ENCODE peak calls at places on chromosomes 6 and 20, in five cellular contexts. S is cardiac muscle cell, Y is left ventricle myocardium inferior, N is heart right ventricle, T is prostate gland. H is an unnamed sample.
A peak's percentile ranks its signal among the peaks of the same experiment; 100 is the strongest.

GRCh38 chr6:90284745-90285481 is 11.7 kb downstream of the BACH2 start:
- DNase-seq in S (no peak), Y (no peak), N (no peak), T (no peak), H (no peak)

GRCh38 chr20:44406572-44407100 is 51.1 kb downstream of the HNF4A start:
- DNase-seq in S (no peak), Y (no peak), N (no peak), T (no peak), H (no peak)

GRCh38 chr20:39829255-39829654 is 859.8 kb downstream of the MAFB start:
- DNase-seq in S (peak; percentile 48), Y (peak; percentile 30), N (peak; percentile 18), T (no peak), H (no peak)

GRCh38 chr6:35392111-35392702 is 49.8 kb downstream of the PPARD start:
- DNase-seq in S (no peak), Y (peak; percentile 21), N (no peak), T (peak; percentile 88), H (peak; percentile 65)

GRCh38 chr20:4434681-4435080 is 287.0 kb upstream of the PRND start:
- DNase-seq in S (no peak), Y (no peak), N (no peak), T (no peak), H (no peak)

GRCh38 chr6:46526607-46527006 is 35.4 kb upstream of the RCAN2 start:
- DNase-seq in S (no peak), Y (no peak), N (no peak), T (no peak), H (no peak)

GRCh38 chr20:5557123-5557522 is 193.1 kb upstream of the SHLD1 start:
- DNase-seq in S (peak; percentile 54), Y (peak; percentile 29), N (peak; percentile 23), T (peak; percentile 16), H (no peak)

GRCh38 chr6:71080793-71081192 is 123.9 kb upstream of the B3GAT2 start:
- DNase-seq in S (peak; percentile 65), Y (no peak), N (no peak), T (no peak), H (no peak)

GRCh38 chr20:13996265-13996664 is 949 bp downstream of the MACROD2 start:
- DNase-seq in S (no peak), Y (no peak), N (no peak), T (no peak), H (no peak)

GRCh38 chr6:31568537-31568961 is 3.5 kb upstream of the LTA start:
- DNase-seq in S (no peak), Y (no peak), N (no peak), T (no peak), H (no peak)

GRCh38 chr6:119584088-119584487 is 234.5 kb upstream of the MAN1A1 start:
- DNase-seq in S (no peak), Y (no peak), N (no peak), T (no peak), H (no peak)

GRCh38 chr6:135995160-135995898 is 143.8 kb downstream of the PDE7B start:
- DNase-seq in S (peak; percentile 75), Y (no peak), N (no peak), T (no peak), H (no peak)

GRCh38 chr6:161101517-161101916 is 109.9 kb downstream of the MAP3K4 start:
- DNase-seq in S (no peak), Y (no peak), N (no peak), T (no peak), H (no peak)

GRCh38 chr6:116511424-116512131 is at the start of gene CALHM5:
- DNase-seq in S (peak; percentile 94), Y (peak; percentile 31), N (peak; percentile 43), T (no peak), H (no peak)

GRCh38 chr6:81806793-81807565 is 54.5 kb upstream of the TENT5A start:
- DNase-seq in S (no peak), Y (no peak), N (no peak), T (no peak), H (no peak)

GRCh38 chr6:87968435-87969278 is 79.0 kb upstream of the SPACA1 start:
- DNase-seq in S (peak; percentile 27), Y (no peak), N (no peak), T (peak; percentile 33), H (no peak)

GRCh38 chr20:18971121-18971520 is 157.5 kb downstream of the SCP2D1 start:
- DNase-seq in S (no peak), Y (no peak), N (no peak), T (no peak), H (no peak)

GRCh38 chr6:24766685-24767462 is 7.9 kb upstream of the GMNN start:
- DNase-seq in S (peak; percentile 56), Y (no peak), N (no peak), T (no peak), H (no peak)

GRCh38 chr20:38764563-38765355 is 16.5 kb downstream of the ACTR5 start:
- DNase-seq in S (peak; percentile 82), Y (no peak), N (no peak), T (no peak), H (peak; percentile 54)

GRCh38 chr6:116136933-116137340 is 11.0 kb upstream of the COL10A1 start:
- DNase-seq in S (peak; percentile 49), Y (no peak), N (no peak), T (no peak), H (no peak)

GRCh38 chr6:84522135-84522535 is 242.3 kb downstream of the TBX18 start:
- DNase-seq in S (peak; percentile 86), Y (no peak), N (no peak), T (no peak), H (no peak)

GRCh38 chr20:23269954-23270353 is 80.6 kb upstream of the NXT1 start:
- DNase-seq in S (peak; percentile 36), Y (no peak), N (no peak), T (no peak), H (no peak)

GRCh38 chr20:45735988-45736387 is 13.8 kb downstream of the SPINT4 start:
- DNase-seq in S (no peak), Y (no peak), N (no peak), T (no peak), H (no peak)

GRCh38 chr20:19975436-19975799 is 41.7 kb upstream of the NAA20 start:
- DNase-seq in S (peak; percentile 52), Y (peak; percentile 29), N (no peak), T (peak; percentile 48), H (no peak)

GRCh38 chr6:35583893-35584688 is 71.4 kb upstream of the TULP1 start:
- DNase-seq in S (peak; percentile 84), Y (no peak), N (no peak), T (peak; percentile 81), H (no peak)

GRCh38 chr6:73353636-73354388 is at the start of gene DPPA5:
- DNase-seq in S (no peak), Y (no peak), N (no peak), T (no peak), H (no peak)

GRCh38 chr20:12306107-12306506 is 388.4 kb downstream of the BTBD3 start:
- DNase-seq in S (peak; percentile 37), Y (no peak), N (no peak), T (no peak), H (no peak)

GRCh38 chr6:40315055-40315454 is 272.1 kb downstream of the LRFN2 start:
- DNase-seq in S (no peak), Y (no peak), N (no peak), T (no peak), H (no peak)

GRCh38 chr6:164693934-164694333 is 615.5 kb downstream of the C6orf118 start:
- DNase-seq in S (peak; percentile 70), Y (no peak), N (no peak), T (no peak), H (no peak)

GRCh38 chr6:170128346-170128745 is 162.5 kb downstream of the DLL1 start:
- DNase-seq in S (no peak), Y (no peak), N (no peak), T (no peak), H (no peak)

GRCh38 chr6:43739642-43740091 is 30.3 kb upstream of the VEGFA start:
- DNase-seq in S (no peak), Y (no peak), N (no peak), T (no peak), H (peak; percentile 37)

GRCh38 chr20:17358854-17359253 is 132.0 kb downstream of the PCSK2 start:
- DNase-seq in S (no peak), Y (no peak), N (no peak), T (no peak), H (no peak)

GRCh38 chr20:17369506-17369905 is 142.7 kb downstream of the PCSK2 start:
- DNase-seq in S (no peak), Y (no peak), N (no peak), T (no peak), H (no peak)

GRCh38 chr20:17365831-17366230 is 139.0 kb downstream of the PCSK2 start:
- DNase-seq in S (no peak), Y (no peak), N (no peak), T (no peak), H (no peak)

GRCh38 chr20:17364681-17365080 is 137.8 kb downstream of the PCSK2 start:
- DNase-seq in S (no peak), Y (no peak), N (no peak), T (no peak), H (no peak)
- H3K36me3 ChIP-seq in S (no peaks in the 10 kb centered on the region), Y (no peaks in the 10 kb centered on the region), N (no peaks in the 10 kb centered on the region), T (no peaks in the 10 kb centered on the region), H (no peaks in the 10 kb centered on the region)

DNA sequence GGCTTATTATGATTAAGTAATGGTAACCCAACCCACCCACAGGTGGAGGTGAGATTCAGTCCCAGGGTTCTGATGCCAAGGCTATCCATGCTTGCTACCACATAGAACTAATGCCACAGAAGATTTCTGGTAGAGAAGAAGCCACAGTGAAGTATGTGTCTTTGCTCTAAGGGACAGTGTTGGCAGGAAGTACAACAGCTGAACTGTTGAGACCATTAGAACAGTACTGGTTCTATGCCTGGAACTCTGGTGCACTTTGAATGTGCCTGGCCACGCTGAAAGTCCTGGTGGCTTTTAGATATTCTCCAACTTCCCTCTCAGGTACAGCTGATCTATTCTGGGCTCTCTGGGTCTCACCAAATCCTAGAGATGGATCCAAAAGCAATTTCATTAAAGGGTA is 7.8 kb downstream of the STX7 start:
- DNase-seq in S (no peak), Y (no peak), N (no peak), T (no peak), H (no peak)
- H3K36me3 ChIP-seq in S (peaks cover 3% of the 10 kb centered on the region), Y (peaks cover 30% of the 10 kb centered on the region), N (peaks cover 9% of the 10 kb centered on the region), T (no peaks in the 10 kb centered on the region), H (peaks cover 7% of the 10 kb centered on the region)

DNA sequence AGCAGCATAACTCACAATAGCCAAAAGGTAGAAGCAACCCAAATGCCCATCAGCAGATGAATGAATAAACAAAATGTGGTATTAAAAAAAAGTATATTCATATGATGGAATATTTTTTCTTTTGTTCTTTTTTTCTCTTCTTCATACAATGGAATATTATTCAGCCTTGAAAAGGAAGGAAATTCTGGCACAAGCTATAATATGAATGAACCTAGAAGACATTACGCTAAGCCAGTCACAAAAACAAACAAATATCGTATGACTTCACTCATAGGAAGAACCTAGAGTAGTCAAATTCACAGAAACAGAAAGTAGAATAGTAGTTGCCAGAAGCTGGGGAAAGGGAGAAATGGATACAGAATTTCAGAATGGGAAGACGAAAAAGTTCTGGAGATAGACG is 63.7 kb downstream of the RBL1 start:
- DNase-seq in S (no peak), Y (no peak), N (no peak), T (no peak), H (no peak)
- H3K36me3 ChIP-seq in S (peaks cover 5% of the 10 kb centered on the region), Y (peaks cover 76% of the 10 kb centered on the region), N (peaks cover 11% of the 10 kb centered on the region), T (no peaks in the 10 kb centered on the region), H (peaks cover 4% of the 10 kb centered on the region)

DNA sequence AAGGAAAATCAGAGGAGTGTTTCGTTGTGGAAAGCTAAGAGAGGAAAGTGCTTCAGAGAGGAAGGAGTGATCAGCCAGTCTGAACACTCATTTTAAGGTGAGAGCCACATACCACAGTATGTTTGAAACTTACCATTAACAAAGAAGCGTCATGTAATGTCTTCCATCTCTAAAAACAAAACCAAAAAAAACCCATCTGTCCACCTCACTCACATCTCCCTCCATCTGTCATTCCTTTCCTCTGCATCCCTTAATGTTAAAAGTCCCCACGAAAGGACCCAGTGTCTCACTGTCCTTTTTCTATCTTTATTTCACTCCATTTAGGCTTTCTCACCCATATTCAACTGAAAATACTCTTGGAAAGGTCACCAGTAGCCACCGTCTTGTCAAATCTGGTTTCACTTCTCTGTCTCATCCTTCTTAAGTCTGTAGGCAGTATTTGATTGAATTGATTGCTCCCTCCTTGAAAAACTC is 59.4 kb upstream of the GNRH2 start:
- DNase-seq in S (no peak), Y (no peak), N (no peak), T (no peak), H (no peak)
- H3K36me3 ChIP-seq in S (peaks cover 20% of the 10 kb centered on the region), Y (peaks cover 28% of the 10 kb centered on the region), N (peaks cover 7% of the 10 kb centered on the region), T (no peaks in the 10 kb centered on the region), H (no peaks in the 10 kb centered on the region)

H was measured in right lobe of liver.